ENCODE peak calls at places on chromosome 5, in six cellular contexts. H is small intestine, Y is uterus, V is prostate gland, W is thoracic aorta, O is psoas muscle. X is an unnamed sample. For H3K4me1, H3K36me3 and H3K27me3, the result is how much of the 10 kb centered on the place peaks cover.

GRCh38 chr5:169020102-169020501 is 280.8 kb downstream of the SLIT3 start:
- DNase-seq in H (peak), Y (no peak), V (no peak), W (no peak), O (no peak), X (no peak)

GRCh38 chr5:68257207-68257606 is 41.7 kb downstream of the PIK3R1 start:
- DNase-seq in H (no peak), Y (no peak), V (no peak), W (no peak), O (no peak), X (no peak)

GRCh38 chr5:89265511-89266169 is 382.7 kb upstream of the MEF2C start:
- DNase-seq in H (no peak), Y (no peak), V (no peak), W (no peak), O (no peak), X (no peak)

GRCh38 chr5:120405291-120405864 is 58.7 kb upstream of the PRR16 start:
- DNase-seq in H (no peak), Y (no peak), V (no peak), W (no peak), O (no peak), X (no peak)

GRCh38 chr5:33105521-33105941 is 335.2 kb upstream of the TARS1 start:
- DNase-seq in H (no peak), Y (no peak), V (no peak), W (no peak), O (no peak), X (no peak)

GRCh38 chr5:178090856-178091255 is 22.5 kb upstream of the N4BP3 start:
- DNase-seq in H (no peak), Y (no peak), V (no peak), W (no peak), O (no peak), X (no peak)

GRCh38 chr5:39716532-39716971 is 291.8 kb upstream of the DAB2 start:
- DNase-seq in H (peak), Y (no peak), V (no peak), W (no peak), O (no peak), X (peak)

GRCh38 chr5:65395526-65396155 is 86.1 kb downstream of the ADAMTS6 start:
- DNase-seq in H (no peak), Y (no peak), V (no peak), W (no peak), O (no peak), X (no peak)

GRCh38 chr5:143826909-143827514 is 15.1 kb downstream of the HMHB1 start:
- DNase-seq in H (no peak), Y (no peak), V (no peak), W (no peak), O (no peak), X (no peak)

GRCh38 chr5:93585054-93585751 is 2.2 kb downstream of the NR2F1 start:
- DNase-seq in H (no peak), Y (no peak), V (no peak), W (no peak), O (no peak), X (peak)

GRCh38 chr5:42022383-42022782 is 97.3 kb downstream of the FBXO4 start:
- DNase-seq in H (no peak), Y (no peak), V (no peak), W (no peak), O (no peak), X (no peak)

GRCh38 chr5:158074992-158075769 is 216.2 kb upstream of the CLINT1 start:
- DNase-seq in H (peak), Y (peak), V (peak), W (no peak), O (peak), X (peak)

GRCh38 chr5:1568201-1568979 is 44.6 kb upstream of the LPCAT1 start:
- DNase-seq in H (peak), Y (no peak), V (no peak), W (no peak), O (no peak), X (no peak)

GRCh38 chr5:116573279-116573616 is 1.4 kb downstream of the SEMA6A start:
- DNase-seq in H (peak), Y (peak), V (peak), W (no peak), O (peak), X (peak)

GRCh38 chr5:1523793-1524480 is at the start of gene LPCAT1:
- DNase-seq in H (peak), Y (peak), V (peak), W (peak), O (peak), X (peak)

GRCh38 chr5:151063136-151063544 is 17.7 kb downstream of the TNIP1 start:
- DNase-seq in H (no peak), Y (peak), V (no peak), W (no peak), O (no peak), X (no peak)

GRCh38 chr5:3893527-3893926 is 297.9 kb downstream of the IRX1 start:
- DNase-seq in H (no peak), Y (no peak), V (no peak), W (no peak), O (no peak), X (no peak)

GRCh38 chr5:137300411-137301240 is 198.5 kb downstream of the SPOCK1 start:
- DNase-seq in H (no peak), Y (no peak), V (no peak), W (no peak), O (no peak), X (no peak)

GRCh38 chr5:172336666-172337310 is 53.2 kb upstream of the UBTD2 start:
- DNase-seq in H (no peak), Y (no peak), V (no peak), W (no peak), O (no peak), X (no peak)

GRCh38 chr5:81371354-81371876 is 22.5 kb downstream of the ACOT12 start:
- DNase-seq in H (no peak), Y (no peak), V (no peak), W (no peak), O (no peak), X (no peak)

GRCh38 chr5:42583322-42583721 is 160.1 kb downstream of the GHR start:
- DNase-seq in H (peak), Y (peak), V (peak), W (no peak), O (no peak), X (peak)

DNA sequence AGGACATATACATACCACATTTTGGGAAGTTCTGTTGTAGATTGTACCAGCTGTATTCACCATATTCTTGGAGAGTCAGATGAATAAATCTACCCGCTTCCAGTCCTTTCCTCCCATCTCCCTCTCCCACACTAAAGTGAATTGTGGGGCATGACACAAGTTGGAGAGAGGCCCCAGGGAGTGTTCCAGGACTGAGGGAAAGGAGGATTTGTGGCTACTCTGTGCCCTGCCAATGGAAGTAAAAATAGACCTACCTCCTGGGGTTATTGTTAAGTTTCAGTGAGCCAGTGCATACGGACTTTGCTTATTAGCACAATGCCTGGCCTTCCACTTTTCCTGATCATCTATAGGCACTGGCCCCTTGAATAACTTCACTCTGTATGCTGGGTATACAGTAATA is 40.7 kb downstream of the ARHGAP26 start:
- DNase-seq in H (no peak), Y (peak), V (no peak), W (no peak), O (no peak), X (no peak)
- H3K4me1 ChIP-seq in H (under half), Y (under half), V (under half), W (half or more), O (half or more), X (under half)

DNA sequence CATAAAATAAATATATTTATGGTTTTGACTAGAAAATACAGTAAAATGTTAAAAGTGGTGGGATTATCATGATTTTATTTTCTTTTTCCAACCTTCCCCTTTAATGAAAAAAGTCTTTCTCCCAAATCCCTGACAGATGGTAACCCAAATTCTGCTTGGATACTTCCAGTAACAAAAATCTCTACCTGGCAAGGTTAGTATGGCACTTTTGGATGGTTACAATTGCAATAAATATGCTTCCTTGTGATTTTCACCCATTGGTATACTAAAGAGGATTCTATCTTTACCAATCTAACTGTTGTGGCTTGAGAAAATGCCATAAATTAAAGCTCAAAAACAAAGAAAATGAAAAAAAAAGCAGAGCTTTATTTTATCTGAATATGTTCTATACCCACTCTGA is 62.8 kb downstream of the GABRB2 start:
- DNase-seq in H (no peak), Y (no peak), V (no peak), W (no peak), O (no peak), X (no peak)
- H3K36me3 ChIP-seq in H (under half), Y (under half), V (under half), W (under half), O (under half), X (under half)

GRCh38 chr5:180133551-180133950 is 62.0 kb upstream of the RNF130 start:
- DNase-seq in H (no peak), Y (no peak), V (no peak), W (no peak), O (no peak), X (no peak)

GRCh38 chr5:180135967-180136641 is 64.5 kb upstream of the RNF130 start:
- DNase-seq in H (no peak), Y (no peak), V (no peak), W (no peak), O (no peak), X (peak)

GRCh38 chr5:180135128-180135955 is 63.8 kb upstream of the RNF130 start:
- DNase-seq in H (no peak), Y (no peak), V (no peak), W (no peak), O (no peak), X (no peak)

GRCh38 chr5:180133060-180133459 is 61.5 kb upstream of the RNF130 start:
- DNase-seq in H (no peak), Y (no peak), V (no peak), W (no peak), O (no peak), X (no peak)

DNA sequence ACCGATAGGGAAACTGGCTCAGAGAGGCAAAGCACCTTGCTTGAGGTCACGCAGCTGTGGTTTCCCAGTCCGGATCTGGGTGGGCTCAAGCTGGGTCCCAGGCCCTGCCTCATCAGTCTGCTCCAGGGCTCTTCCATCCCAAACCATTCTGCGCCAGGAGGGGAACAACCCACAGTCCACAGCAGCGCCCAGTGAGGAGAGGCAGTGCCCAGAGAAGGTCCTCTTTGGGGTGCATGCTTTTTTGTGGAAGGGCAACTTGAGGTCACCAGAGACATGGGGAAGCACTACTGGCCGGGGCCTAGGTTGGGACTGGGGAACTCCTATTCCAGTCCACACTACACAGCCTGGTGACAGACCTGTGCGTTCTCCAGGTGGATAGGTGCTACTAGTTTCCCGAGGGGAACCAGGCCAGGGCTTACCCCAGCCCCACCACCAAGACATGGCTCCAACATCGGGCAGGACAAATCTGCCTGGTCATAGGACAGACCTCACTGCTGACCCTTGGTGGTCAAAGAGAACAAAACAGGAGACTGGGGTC is 62.5 kb upstream of the RNF130 start:
- DNase-seq in H (no peak), Y (peak), V (no peak), W (no peak), O (no peak), X (no peak)
- H3K27me3 ChIP-seq in H (under half), Y (under half), V (under half), W (under half), O (under half), X (under half)

GRCh38 chr5:156892223-156892622 is 42.1 kb downstream of the PPP1R2B start:
- DNase-seq in H (no peak), Y (no peak), V (no peak), W (no peak), O (no peak), X (no peak)

GRCh38 chr5:156892864-156893263 is 42.8 kb downstream of the PPP1R2B start:
- DNase-seq in H (no peak), Y (no peak), V (no peak), W (no peak), O (no peak), X (no peak)

GRCh38 chr5:156883316-156883875 is 33.3 kb downstream of the PPP1R2B start:
- DNase-seq in H (no peak), Y (no peak), V (no peak), W (no peak), O (no peak), X (no peak)

GRCh38 chr5:156893517-156893916 is 43.4 kb downstream of the PPP1R2B start:
- DNase-seq in H (no peak), Y (no peak), V (no peak), W (no peak), O (no peak), X (no peak)

GRCh38 chr5:156888520-156888919 is 38.4 kb downstream of the PPP1R2B start:
- DNase-seq in H (no peak), Y (no peak), V (no peak), W (no peak), O (no peak), X (no peak)
- H3K4me1 ChIP-seq in H (under half), Y (under half), V (under half), W (under half), O (under half), X (under half)

GRCh38 chr5:148512498-148512897 is 128.7 kb downstream of the FBXO38 start:
- DNase-seq in H (no peak), Y (no peak), V (no peak), W (no peak), O (no peak), X (no peak)
- H3K36me3 ChIP-seq in H (under half), Y (under half), V (under half), W (under half), O (under half), X (under half)

GRCh38 chr5:77629553-77630245 is 8.8 kb downstream of the OTP start:
- DNase-seq in H (no peak), Y (no peak), V (no peak), W (no peak), O (no peak), X (no peak)
- H3K27me3 ChIP-seq in H (under half), Y (half or more), V (under half), W (under half), O (under half), X (under half)

DNA sequence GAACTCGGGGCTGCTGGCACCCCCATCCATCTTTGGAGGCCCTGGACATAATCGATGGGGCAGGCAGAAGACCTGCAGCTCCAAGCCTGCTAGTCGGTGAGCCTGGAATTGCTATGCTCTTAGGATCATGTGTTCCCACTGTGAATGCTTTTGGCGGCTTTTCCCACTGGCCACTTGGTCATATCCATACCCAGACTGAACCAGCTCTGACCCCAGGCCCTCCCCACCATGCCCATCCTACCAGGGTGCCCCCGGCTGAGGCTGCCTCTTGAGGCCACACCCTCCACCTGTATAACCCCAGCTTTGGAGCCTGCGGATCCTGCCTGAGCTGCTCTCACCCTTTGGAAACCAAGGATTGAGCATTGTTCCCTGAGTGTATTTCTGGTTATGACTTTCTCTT is 113.5 kb downstream of the TENT4A start:
- DNase-seq in H (no peak), Y (no peak), V (no peak), W (no peak), O (no peak), X (no peak)
- H3K4me1 ChIP-seq in H (under half), Y (under half), V (under half), W (under half), O (under half), X (under half)

GRCh38 chr5:100776244-100776643 is 126.8 kb downstream of the ST8SIA4 start:
- DNase-seq in H (no peak), Y (no peak), V (no peak), W (no peak), O (no peak), X (no peak)
- H3K36me3 ChIP-seq in H (under half), Y (under half), V (under half), W (under half), O (under half), X (under half)

GRCh38 chr5:133364916-133365315 is 247.4 kb downstream of the FSTL4 start:
- DNase-seq in H (no peak), Y (no peak), V (no peak), W (no peak), O (no peak), X (no peak)
- H3K27me3 ChIP-seq in H (under half), Y (under half), V (under half), W (under half), O (under half), X (under half)

X was measured in HAP-1.